ENCODE peak calls at places on chromosomes 4 and X, in seven cellular contexts. I, M, K, D, B, Z and F are unnamed samples. For H3K4me1, the result is how much of the 10 kb centered on the place peaks cover.

GRCh38 chrX:130125090-130125489 is 14.8 kb upstream of the ELF4 start:
- DNase-seq in I (no peak), M (peak), K (peak), D (no peak), B (no peak), Z (peak), F (no peak)

GRCh38 chr4:99885063-99885664 is 9.1 kb downstream of the LAMTOR3 start:
- DNase-seq in I (no peak), M (no peak), K (peak), D (peak), B (no peak), Z (no peak), F (peak)

GRCh38 chrX:111244238-111244750 is 26.0 kb downstream of the CAPN6 start:
- DNase-seq in I (no peak), M (no peak), K (peak), D (peak), B (no peak), Z (no peak), F (peak)

GRCh38 chrX:123138473-123138872 is 45.6 kb upstream of the GRIA3 start:
- DNase-seq in I (no peak), M (no peak), K (peak), D (no peak), B (no peak), Z (no peak), F (no peak)

GRCh38 chr4:183920512-183920911 is 15.4 kb downstream of the STOX2 start:
- DNase-seq in I (no peak), M (no peak), K (no peak), D (no peak), B (no peak), Z (no peak), F (no peak)

GRCh38 chrX:2955838-2956237 is 26.7 kb upstream of the ARSD start:
- DNase-seq in I (no peak), M (no peak), K (no peak), D (no peak), B (no peak), Z (no peak), F (no peak)

GRCh38 chr4:181078236-181078635 is 1165.0 kb upstream of the TENM3 start:
- DNase-seq in I (no peak), M (no peak), K (peak), D (no peak), B (no peak), Z (no peak), F (no peak)

GRCh38 chrX:140766024-140766611 is 56.6 kb downstream of the LINC00632 start:
- DNase-seq in I (peak), M (peak), K (peak), D (peak), B (peak), Z (peak), F (no peak)

DNA sequence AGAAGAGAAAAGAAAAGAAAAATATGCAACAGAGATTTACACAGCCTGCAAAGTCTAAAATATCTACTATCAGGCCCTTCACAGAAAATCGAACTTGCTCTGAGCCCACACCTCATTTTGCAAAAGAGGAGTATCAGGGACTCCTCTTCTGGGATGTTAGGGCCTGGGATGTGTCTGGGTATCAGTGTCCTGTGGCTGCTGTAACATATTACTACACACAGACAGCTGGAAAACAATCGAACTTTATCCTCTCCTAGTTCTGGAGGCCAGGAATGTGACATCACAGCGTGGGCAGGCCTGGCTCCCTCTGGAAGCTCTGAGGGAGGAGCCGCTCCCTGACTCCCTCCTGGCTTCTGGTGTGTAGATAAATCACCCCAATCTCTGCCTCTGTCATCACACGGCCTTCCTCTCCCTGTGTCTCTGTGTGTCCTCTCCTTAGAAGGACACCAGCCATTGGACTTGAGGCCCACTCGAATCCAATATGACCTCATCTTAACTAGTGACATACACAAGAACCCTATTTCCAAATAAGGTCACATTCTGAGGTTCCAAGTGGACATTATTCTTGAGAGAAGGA is 52.9 kb downstream of the PPP2R2C start:
- DNase-seq in I (no peak), M (no peak), K (no peak), D (no peak), B (peak), Z (no peak), F (no peak)
- TF ChIP-seq CTCF in I (no peak), M (no peak), K (no peak), D (no peak), B (no peak), Z (no peak), F (no peak)

DNA sequence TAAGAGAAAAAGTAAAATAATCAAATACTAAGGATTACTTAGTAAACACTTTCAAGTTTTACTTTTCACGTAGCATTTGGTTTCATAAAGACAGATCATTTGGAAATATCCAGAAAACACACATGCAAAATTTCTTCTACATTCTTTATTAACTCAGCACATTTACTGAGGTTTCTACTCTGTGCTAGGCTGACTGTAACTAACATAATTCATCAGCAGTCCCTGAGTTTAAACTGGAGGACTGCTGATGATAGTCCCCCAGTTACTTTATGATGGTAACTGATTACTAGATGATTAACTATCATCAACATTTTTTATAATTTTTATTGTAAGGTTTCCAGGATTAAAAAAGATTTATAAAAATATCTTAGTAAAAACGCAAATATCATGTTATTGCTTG is 12.3 kb downstream of the LEF1 start:
- DNase-seq in I (no peak), M (no peak), K (no peak), D (no peak), B (no peak), Z (no peak), F (no peak)
- H3K4me1 ChIP-seq in I (half or more), M (under half), K (under half), D (under half), B (under half), Z (under half), F (under half)

GRCh38 chr4:21790437-21791029 is 158.0 kb downstream of the KCNIP4 start:
- DNase-seq in I (no peak), M (no peak), K (peak), D (peak), B (no peak), Z (no peak), F (peak)
- TF ChIP-seq CTCF in I (peak), M (peak), K (peak), D (no peak), B (peak), Z (peak), F (peak)

GRCh38 chr4:150237110-150237852 is 159.0 kb downstream of the DCLK2 start:
- DNase-seq in I (no peak), M (no peak), K (peak), D (no peak), B (no peak), Z (no peak), F (peak)

GRCh38 chr4:150235795-150236385 is 157.6 kb downstream of the DCLK2 start:
- DNase-seq in I (no peak), M (no peak), K (peak), D (no peak), B (no peak), Z (no peak), F (no peak)

GRCh38 chr4:150240011-150240410 is 161.8 kb downstream of the DCLK2 start:
- DNase-seq in I (no peak), M (no peak), K (peak), D (no peak), B (no peak), Z (no peak), F (no peak)

GRCh38 chr4:150236626-150237025 is 158.4 kb downstream of the DCLK2 start:
- DNase-seq in I (no peak), M (no peak), K (peak), D (no peak), B (no peak), Z (no peak), F (no peak)

DNA sequence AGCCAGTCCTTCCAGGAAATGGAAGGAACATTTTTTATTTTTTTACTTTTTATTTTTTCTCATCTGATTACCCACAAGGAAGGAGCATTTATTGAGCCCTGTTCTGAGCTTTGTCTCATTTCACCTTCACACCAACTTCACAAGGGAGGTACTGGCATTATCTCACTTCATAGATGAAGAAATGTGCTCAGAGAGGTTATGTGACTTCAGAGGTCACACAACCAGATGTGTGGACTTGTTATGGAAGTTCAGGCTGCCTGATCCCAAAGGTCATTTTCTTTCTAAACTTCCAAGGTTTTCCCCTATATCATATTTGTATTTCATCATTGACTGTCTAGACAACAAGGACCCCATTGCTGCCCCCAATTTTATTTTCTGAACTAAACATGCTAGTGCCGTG is 160.3 kb downstream of the DCLK2 start:
- DNase-seq in I (no peak), M (no peak), K (no peak), D (no peak), B (no peak), Z (no peak), F (no peak)
- H3K4me1 ChIP-seq in I (under half), M (under half), K (under half), D (under half), B (under half), Z (under half), F (under half)

GRCh38 chr4:155999743-156000142 is 46.1 kb upstream of the CTSO start:
- DNase-seq in I (no peak), M (no peak), K (peak), D (peak), B (no peak), Z (no peak), F (peak)
- TF ChIP-seq CTCF in I (no peak), M (no peak), K (peak), D (peak), B (no peak), Z (no peak), F (peak)

GRCh38 chr4:53579826-53580225 is 11.5 kb downstream of the LNX1 start:
- DNase-seq in I (no peak), M (no peak), K (no peak), D (no peak), B (no peak), Z (no peak), F (no peak)

GRCh38 chr4:53583513-53583912 is 7.8 kb downstream of the LNX1 start:
- DNase-seq in I (no peak), M (no peak), K (no peak), D (no peak), B (no peak), Z (no peak), F (no peak)

GRCh38 chr4:53576676-53577372 is 14.5 kb downstream of the LNX1 start:
- DNase-seq in I (no peak), M (no peak), K (peak), D (no peak), B (no peak), Z (no peak), F (no peak)

GRCh38 chr4:53582194-53582593 is 9.1 kb downstream of the LNX1 start:
- DNase-seq in I (no peak), M (no peak), K (no peak), D (no peak), B (no peak), Z (no peak), F (no peak)

DNA sequence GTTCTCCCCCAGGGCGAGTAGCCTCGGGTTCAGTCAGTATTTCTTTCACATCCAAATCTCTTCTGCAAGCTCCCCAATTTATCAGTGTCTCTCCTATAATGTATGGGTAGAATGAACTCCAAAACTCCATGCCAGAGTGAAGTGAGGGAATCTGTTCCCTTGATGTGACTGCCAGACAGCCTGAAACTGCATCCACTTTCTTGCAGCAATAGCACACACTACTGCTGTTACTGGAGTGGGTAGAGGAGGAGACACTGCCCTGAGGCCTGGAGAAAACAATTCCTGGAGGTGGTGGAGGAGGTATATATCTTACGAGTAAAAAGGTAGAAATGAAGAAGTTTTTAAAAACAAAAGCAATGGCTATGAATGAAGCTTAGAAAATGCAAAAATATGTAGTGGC is 11.0 kb downstream of the LNX1 start:
- DNase-seq in I (no peak), M (no peak), K (no peak), D (no peak), B (no peak), Z (no peak), F (no peak)
- H3K4me1 ChIP-seq in I (under half), M (under half), K (under half), D (under half), B (under half), Z (under half), F (under half)

GRCh38 chr4:46933686-46934085 is 24.6 kb upstream of the COX7B2 start:
- DNase-seq in I (no peak), M (no peak), K (peak), D (no peak), B (no peak), Z (no peak), F (no peak)

GRCh38 chr4:46934731-46935130 is 25.7 kb upstream of the COX7B2 start:
- DNase-seq in I (no peak), M (no peak), K (no peak), D (no peak), B (no peak), Z (no peak), F (no peak)

GRCh38 chr4:46927201-46927600 is 18.2 kb upstream of the COX7B2 start:
- DNase-seq in I (no peak), M (no peak), K (peak), D (no peak), B (no peak), Z (no peak), F (no peak)

GRCh38 chr4:46930866-46931265 is 21.8 kb upstream of the COX7B2 start:
- DNase-seq in I (no peak), M (no peak), K (no peak), D (no peak), B (no peak), Z (no peak), F (no peak)

DNA sequence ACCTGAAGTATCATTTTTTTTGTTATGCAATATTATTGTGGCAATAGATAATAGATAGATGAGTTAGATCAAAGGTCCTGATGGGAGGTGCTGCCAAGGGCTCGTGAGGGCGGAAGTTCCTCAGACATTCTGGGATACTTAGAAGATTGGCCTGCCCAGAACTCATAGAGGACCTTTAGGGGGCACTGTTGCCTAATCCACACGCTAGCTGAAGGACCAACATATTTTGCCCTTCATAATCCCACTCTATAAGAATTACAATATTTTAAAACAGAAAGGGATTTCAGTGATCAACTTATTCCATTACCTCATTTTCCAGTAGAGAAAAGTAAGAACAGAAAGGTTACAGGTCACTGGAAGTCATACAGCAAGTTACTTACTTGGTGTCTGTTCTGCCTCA is 22.9 kb upstream of the COX7B2 start:
- DNase-seq in I (no peak), M (no peak), K (peak), D (peak), B (no peak), Z (no peak), F (no peak)
- TF ChIP-seq CTCF in I (no peak), M (no peak), K (peak), D (peak), B (peak), Z (no peak), F (peak)

GRCh38 chr4:2478220-2478619 is 9.3 kb downstream of the RNF4 start:
- DNase-seq in I (no peak), M (no peak), K (no peak), D (no peak), B (no peak), Z (no peak), F (no peak)
- H3K4me1 ChIP-seq in I (half or more), M (under half), K (under half), D (half or more), B (under half), Z (under half), F (under half)